ENCODE peak calls at places on chromosome 9, in six cellular contexts. One of them, this sample, is unnamed.
A peak's percentile ranks its signal among the peaks of the same experiment; 100 is the strongest.

GRCh38 chr9:114163517-114163924 is 8.2 kb downstream of the COL27A1 start:
- DNase-seq in fibroblast of the aortic adventitia: peak; percentile 40
- DNase-seq in fibroblast of mammary gland: peak; percentile 57
- DNase-seq in HCT116: no peak
- DNase-seq in foreskin fibroblast: peak; percentile 68
- DNase-seq in A549: peak; percentile 25
- DNase-seq in this sample: peak; percentile 50

GRCh38 chr9:113508111-113508749 is 44.7 kb downstream of the RGS3 start:
- DNase-seq in foreskin fibroblast: no peak
- DNase-seq in fibroblast of the aortic adventitia: peak; percentile 13
- DNase-seq in A549: peak; percentile 64
- DNase-seq in fibroblast of mammary gland: peak; percentile 16
- DNase-seq in HCT116: peak; percentile 4
- DNase-seq in this sample: peak; percentile 25

GRCh38 chr9:91179237-91180138 is 182.2 kb downstream of the AUH start:
- DNase-seq in fibroblast of mammary gland: peak; percentile 98
- DNase-seq in foreskin fibroblast: peak; percentile 95
- DNase-seq in HCT116: no peak
- DNase-seq in A549: no peak
- DNase-seq in fibroblast of the aortic adventitia: peak; percentile 56
- DNase-seq in this sample: peak; percentile 43

GRCh38 chr9:17462869-17463464 is 115.9 kb upstream of the SH3GL2 start:
- DNase-seq in foreskin fibroblast: peak; percentile 45
- DNase-seq in fibroblast of the aortic adventitia: peak; percentile 80
- DNase-seq in HCT116: no peak
- DNase-seq in fibroblast of mammary gland: peak; percentile 76
- DNase-seq in A549: peak; percentile 55
- DNase-seq in this sample: peak; percentile 81

GRCh38 chr9:91761362-91761761 is 188.7 kb downstream of the ROR2 start:
- DNase-seq in HCT116: no peak
- DNase-seq in A549: no peak
- DNase-seq in fibroblast of the aortic adventitia: no peak
- DNase-seq in fibroblast of mammary gland: no peak
- DNase-seq in foreskin fibroblast: no peak
- DNase-seq in this sample: no peak

GRCh38 chr9:108550111-108550510 is 305.7 kb downstream of the ACTL7B start:
- DNase-seq in HCT116: no peak
- DNase-seq in A549: no peak
- DNase-seq in foreskin fibroblast: peak; percentile 70
- DNase-seq in fibroblast of mammary gland: peak; percentile 76
- DNase-seq in fibroblast of the aortic adventitia: peak; percentile 45
- DNase-seq in this sample: no peak

GRCh38 chr9:115514454-115514853 is 396.5 kb upstream of the TNC start:
- DNase-seq in foreskin fibroblast: no peak
- DNase-seq in fibroblast of the aortic adventitia: no peak
- DNase-seq in HCT116: no peak
- DNase-seq in fibroblast of mammary gland: no peak
- DNase-seq in A549: no peak
- DNase-seq in this sample: no peak

GRCh38 chr9:111994831-111995458 is 98.3 kb downstream of the UGCG start:
- DNase-seq in foreskin fibroblast: no peak
- DNase-seq in fibroblast of the aortic adventitia: peak; percentile 33
- DNase-seq in fibroblast of mammary gland: no peak
- DNase-seq in A549: no peak
- DNase-seq in HCT116: no peak
- DNase-seq in this sample: no peak

GRCh38 chr9:121822093-121823085 is 171.0 kb downstream of the DAB2IP start:
- DNase-seq in HCT116: no peak
- DNase-seq in foreskin fibroblast: no peak
- DNase-seq in fibroblast of mammary gland: no peak
- DNase-seq in A549: no peak
- DNase-seq in fibroblast of the aortic adventitia: no peak
- DNase-seq in this sample: no peak

GRCh38 chr9:16082796-16083195 is 530.0 kb downstream of the CCDC171 start:
- DNase-seq in HCT116: no peak
- DNase-seq in fibroblast of the aortic adventitia: no peak
- DNase-seq in A549: no peak
- DNase-seq in foreskin fibroblast: peak; percentile 39
- DNase-seq in fibroblast of mammary gland: peak; percentile 43
- DNase-seq in this sample: no peak

GRCh38 chr9:692636-693459 is 148.6 kb upstream of the DMRT1 start:
- DNase-seq in fibroblast of mammary gland: no peak
- DNase-seq in A549: no peak
- DNase-seq in foreskin fibroblast: no peak
- DNase-seq in fibroblast of the aortic adventitia: no peak
- DNase-seq in HCT116: no peak
- DNase-seq in this sample: no peak

GRCh38 chr9:504921-505821 is 290.5 kb downstream of the DOCK8 start:
- DNase-seq in A549: peak; percentile 26
- DNase-seq in foreskin fibroblast: peak; percentile 1
- DNase-seq in fibroblast of mammary gland: no peak
- DNase-seq in HCT116: no peak
- DNase-seq in fibroblast of the aortic adventitia: no peak
- DNase-seq in this sample: no peak

GRCh38 chr9:14530301-14530700 is 162.9 kb downstream of the ZDHHC21 start:
- DNase-seq in fibroblast of the aortic adventitia: no peak
- DNase-seq in A549: no peak
- DNase-seq in foreskin fibroblast: no peak
- DNase-seq in HCT116: no peak
- DNase-seq in fibroblast of mammary gland: no peak
- DNase-seq in this sample: no peak

GRCh38 chr9:93100265-93100636 is 4.2 kb downstream of the CARD19 start:
- DNase-seq in foreskin fibroblast: no peak
- DNase-seq in A549: no peak
- DNase-seq in fibroblast of the aortic adventitia: no peak
- DNase-seq in fibroblast of mammary gland: no peak
- DNase-seq in HCT116: no peak
- DNase-seq in this sample: no peak

GRCh38 chr9:2824564-2824963 is 19.3 kb downstream of the PUM3 start:
- DNase-seq in HCT116: no peak
- DNase-seq in fibroblast of mammary gland: no peak
- DNase-seq in foreskin fibroblast: no peak
- DNase-seq in A549: peak; percentile 55
- DNase-seq in fibroblast of the aortic adventitia: no peak
- DNase-seq in this sample: no peak

GRCh38 chr9:126578029-126578428 is 35.7 kb upstream of the LMX1B start:
- DNase-seq in A549: no peak
- DNase-seq in fibroblast of the aortic adventitia: no peak
- DNase-seq in fibroblast of mammary gland: no peak
- DNase-seq in foreskin fibroblast: no peak
- DNase-seq in HCT116: no peak
- DNase-seq in this sample: no peak

GRCh38 chr9:126108240-126108639 is 218.4 kb upstream of the MVB12B start:
- DNase-seq in foreskin fibroblast: peak; percentile 6
- DNase-seq in HCT116: no peak
- DNase-seq in fibroblast of mammary gland: no peak
- DNase-seq in A549: no peak
- DNase-seq in fibroblast of the aortic adventitia: peak; percentile 7
- DNase-seq in this sample: peak; percentile 8

GRCh38 chr9:110099236-110099741 is 108.7 kb downstream of the C9orf152 start:
- DNase-seq in HCT116: no peak
- DNase-seq in foreskin fibroblast: peak; percentile 73
- DNase-seq in A549: no peak
- DNase-seq in fibroblast of mammary gland: peak; percentile 92
- DNase-seq in fibroblast of the aortic adventitia: peak; percentile 95
- DNase-seq in this sample: peak; percentile 89

GRCh38 chr9:137083418-137084004 is 3.3 kb upstream of the MAN1B1 start:
- DNase-seq in fibroblast of mammary gland: peak; percentile 97
- DNase-seq in A549: peak; percentile 86
- DNase-seq in HCT116: peak; percentile 94
- DNase-seq in foreskin fibroblast: peak; percentile 94
- DNase-seq in fibroblast of the aortic adventitia: peak; percentile 96
- DNase-seq in this sample: peak; percentile 93

GRCh38 chr9:132864277-132864676 is 13.8 kb downstream of the AK8 start:
- DNase-seq in fibroblast of the aortic adventitia: no peak
- DNase-seq in HCT116: no peak
- DNase-seq in A549: no peak
- DNase-seq in fibroblast of mammary gland: no peak
- DNase-seq in foreskin fibroblast: no peak
- DNase-seq in this sample: no peak

GRCh38 chr9:23775549-23775948 is 50.5 kb downstream of the ELAVL2 start:
- DNase-seq in fibroblast of mammary gland: no peak
- DNase-seq in HCT116: no peak
- DNase-seq in fibroblast of the aortic adventitia: no peak
- DNase-seq in A549: no peak
- DNase-seq in foreskin fibroblast: no peak
- DNase-seq in this sample: no peak

GRCh38 chr9:68870049-68870448 is 143.9 kb downstream of the PRKACG start:
- DNase-seq in A549: no peak
- DNase-seq in foreskin fibroblast: no peak
- DNase-seq in HCT116: no peak
- DNase-seq in fibroblast of the aortic adventitia: no peak
- DNase-seq in fibroblast of mammary gland: no peak
- DNase-seq in this sample: no peak

GRCh38 chr9:14313378-14313940 is 482 bp downstream of the NFIB start:
- DNase-seq in fibroblast of the aortic adventitia: peak; percentile 54
- DNase-seq in foreskin fibroblast: peak; percentile 12
- DNase-seq in fibroblast of mammary gland: no peak
- DNase-seq in A549: peak; percentile 63
- DNase-seq in HCT116: no peak
- DNase-seq in this sample: no peak

GRCh38 chr9:68427216-68427994 is 71.0 kb downstream of the PGM5 start:
- DNase-seq in fibroblast of mammary gland: no peak
- DNase-seq in HCT116: no peak
- DNase-seq in foreskin fibroblast: no peak
- DNase-seq in A549: no peak
- DNase-seq in fibroblast of the aortic adventitia: no peak
- DNase-seq in this sample: no peak

GRCh38 chr9:132591244-132591643 is 8.8 kb downstream of the BARHL1 start:
- DNase-seq in A549: no peak
- DNase-seq in foreskin fibroblast: no peak
- DNase-seq in HCT116: no peak
- DNase-seq in fibroblast of the aortic adventitia: no peak
- DNase-seq in fibroblast of mammary gland: no peak
- DNase-seq in this sample: no peak

GRCh38 chr9:79917417-79917816 is 345.7 kb downstream of the TLE4 start:
- DNase-seq in A549: no peak
- DNase-seq in HCT116: no peak
- DNase-seq in fibroblast of the aortic adventitia: no peak
- DNase-seq in fibroblast of mammary gland: peak; percentile 49
- DNase-seq in foreskin fibroblast: no peak
- DNase-seq in this sample: no peak

GRCh38 chr9:3828495-3828894 is 302.7 kb upstream of the RFX3 start:
- DNase-seq in HCT116: no peak
- DNase-seq in foreskin fibroblast: peak; percentile 59
- DNase-seq in A549: no peak
- DNase-seq in fibroblast of mammary gland: peak; percentile 59
- DNase-seq in fibroblast of the aortic adventitia: peak; percentile 45
- DNase-seq in this sample: peak; percentile 62

GRCh38 chr9:86563350-86563749 is 209.1 kb upstream of the TUT7 start:
- DNase-seq in fibroblast of the aortic adventitia: peak; percentile 27
- DNase-seq in A549: no peak
- DNase-seq in fibroblast of mammary gland: peak; percentile 70
- DNase-seq in foreskin fibroblast: peak; percentile 72
- DNase-seq in HCT116: no peak
- DNase-seq in this sample: peak; percentile 4

GRCh38 chr9:77021289-77021927 is 2.0 kb downstream of the FOXB2 start:
- DNase-seq in foreskin fibroblast: no peak
- DNase-seq in fibroblast of the aortic adventitia: peak; percentile 37
- DNase-seq in A549: no peak
- DNase-seq in HCT116: no peak
- DNase-seq in fibroblast of mammary gland: no peak
- DNase-seq in this sample: no peak
- H3K4me3 ChIP-seq in foreskin fibroblast: no peak overlapping the region
- H3K4me3 ChIP-seq in fibroblast of the aortic adventitia: no peak overlapping the region
- H3K4me3 ChIP-seq in A549: no peak overlapping the region
- H3K4me3 ChIP-seq in HCT116: no peak overlapping the region
- H3K4me3 ChIP-seq in fibroblast of mammary gland: no peak overlapping the region
- H3K4me3 ChIP-seq in this sample: no peak overlapping the region

DNA sequence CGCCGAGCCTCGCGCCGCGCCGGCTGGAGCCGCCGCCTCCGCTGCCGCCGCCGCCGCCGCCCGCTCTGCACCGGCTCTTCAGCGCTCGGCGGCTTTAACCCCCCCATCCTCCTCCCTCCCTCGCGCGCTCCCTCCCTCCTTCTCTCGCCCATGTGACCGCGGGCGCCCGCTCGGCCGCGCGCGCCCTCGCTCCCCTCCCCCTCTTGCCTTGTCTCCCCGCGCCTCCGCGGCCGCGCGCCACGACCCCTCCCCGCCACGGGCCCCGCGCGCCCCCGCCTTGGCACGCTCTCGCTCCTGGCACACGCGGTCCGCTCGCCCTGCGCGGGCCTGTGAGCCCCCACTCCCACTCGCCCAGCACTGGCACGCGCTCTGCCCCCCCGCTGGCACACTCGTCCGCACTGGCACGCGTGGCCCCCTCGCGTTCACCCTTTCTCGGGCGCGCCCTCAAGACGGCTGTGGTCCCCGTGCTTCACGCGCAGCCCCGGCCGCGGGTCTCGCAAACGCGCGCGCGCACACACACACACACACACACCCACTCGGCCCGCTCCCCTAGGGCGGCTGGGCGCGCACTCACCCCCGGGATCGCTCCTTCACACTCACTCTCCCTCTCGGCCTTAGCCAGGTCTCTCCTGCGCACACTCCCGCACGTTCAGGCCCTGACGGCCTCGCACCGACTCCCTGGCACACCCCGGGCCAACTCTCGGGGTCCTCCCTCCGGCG is at the start of gene CNTFR:
- DNase-seq in fibroblast of the aortic adventitia: no peak
- DNase-seq in A549: no peak
- DNase-seq in fibroblast of mammary gland: no peak
- DNase-seq in HCT116: no peak
- DNase-seq in foreskin fibroblast: no peak
- DNase-seq in this sample: no peak
- H3K4me3 ChIP-seq in fibroblast of the aortic adventitia: peak within 1 kb of the TSS; percentile 40
- H3K4me3 ChIP-seq in A549: peak within 1 kb of the TSS; percentile 53
- H3K4me3 ChIP-seq in fibroblast of mammary gland: no peak within 1 kb of the TSS
- H3K4me3 ChIP-seq in HCT116: no peak within 1 kb of the TSS
- H3K4me3 ChIP-seq in foreskin fibroblast: no peak within 1 kb of the TSS
- H3K4me3 ChIP-seq in this sample: no peak within 1 kb of the TSS

DNA sequence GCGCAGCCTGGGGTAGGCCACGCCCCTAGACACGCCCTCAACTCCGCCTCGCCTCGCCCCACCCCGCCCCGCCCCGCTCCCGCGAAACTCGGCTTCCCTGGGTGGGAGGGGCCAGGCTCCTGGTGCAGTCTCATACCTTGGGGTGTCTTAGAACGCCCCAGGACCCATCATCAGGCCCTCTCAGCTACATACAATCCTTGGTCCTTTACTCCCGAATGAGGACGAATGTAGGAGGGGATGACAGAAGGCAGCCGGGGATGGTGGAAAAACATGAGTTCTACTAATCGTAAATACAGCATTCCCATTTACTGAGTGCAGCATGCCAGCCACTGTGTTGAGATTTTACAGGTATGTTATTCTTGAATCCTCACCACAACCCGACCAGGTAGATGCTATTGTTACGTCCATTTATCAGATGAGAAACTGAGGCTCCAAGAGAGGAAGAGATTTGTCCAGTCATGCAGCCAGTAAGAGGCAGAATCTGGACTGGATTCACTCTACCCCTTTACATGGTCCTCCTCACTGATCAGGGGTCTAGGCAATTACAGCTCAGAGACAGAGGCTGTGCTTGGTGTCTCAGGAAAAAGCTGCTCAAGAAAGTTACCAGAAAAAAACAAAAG is 6.8 kb downstream of the SH2D3C start:
- DNase-seq in fibroblast of the aortic adventitia: no peak
- DNase-seq in A549: no peak
- DNase-seq in fibroblast of mammary gland: no peak
- DNase-seq in HCT116: no peak
- DNase-seq in foreskin fibroblast: no peak
- DNase-seq in this sample: no peak
- H3K4me3 ChIP-seq in fibroblast of the aortic adventitia: peak overlapping the region; percentile 53
- H3K4me3 ChIP-seq in A549: peak overlapping the region; percentile 40
- H3K4me3 ChIP-seq in fibroblast of mammary gland: peak overlapping the region; percentile 6
- H3K4me3 ChIP-seq in HCT116: peak overlapping the region; percentile 60
- H3K4me3 ChIP-seq in foreskin fibroblast: peak overlapping the region; percentile 54
- H3K4me3 ChIP-seq in this sample: peak overlapping the region; percentile 29

GRCh38 chr9:9557804-9558334 is 1054.9 kb downstream of the PTPRD start:
- DNase-seq in A549: no peak
- DNase-seq in foreskin fibroblast: no peak
- DNase-seq in fibroblast of mammary gland: no peak
- DNase-seq in fibroblast of the aortic adventitia: no peak
- DNase-seq in HCT116: no peak
- DNase-seq in this sample: no peak
- H3K4me3 ChIP-seq in A549: no peak overlapping the region
- H3K4me3 ChIP-seq in foreskin fibroblast: no peak overlapping the region
- H3K4me3 ChIP-seq in fibroblast of mammary gland: no peak overlapping the region
- H3K4me3 ChIP-seq in fibroblast of the aortic adventitia: no peak overlapping the region
- H3K4me3 ChIP-seq in HCT116: no peak overlapping the region
- H3K4me3 ChIP-seq in this sample: no peak overlapping the region

This sample was measured in fibroblast of pulmonary artery.